ENCODE peak calls at places on chromosomes 12 and 14, in ten cellular contexts. J, C, V, Y, B, X, H, F, W and M are unnamed samples.
A peak's percentile ranks its signal among the peaks of the same experiment; 100 is the strongest.

GRCh38 chr14:101022916-101023435 is 119.5 kb upstream of the RTL1 start:
- DNase-seq in X (no peak), H (no peak), F (no peak), C (no peak), J (no peak), Y (no peak), B (no peak), W (no peak), V (no peak), M (peak; percentile 13)

GRCh38 chr12:40614923-40615322 is 77.3 kb upstream of the CNTN1 start:
- DNase-seq in F (no peak), C (no peak), Y (no peak), J (no peak), H (no peak), V (no peak), X (no peak), W (no peak), B (peak; percentile 6), M (no peak)

GRCh38 chr12:109951136-109951535 is 45.0 kb downstream of the GIT2 start:
- DNase-seq in W (peak; percentile 83), J (peak; percentile 17), X (no peak), F (peak; percentile 79), B (no peak), Y (no peak), V (peak; percentile 93), C (no peak), H (no peak), M (no peak)

GRCh38 chr14:57865450-57866198 is at the start of gene SLC35F4:
- DNase-seq in B (no peak), Y (no peak), W (no peak), C (peak; percentile 88), V (peak; percentile 22), J (no peak), H (peak; percentile 68), F (no peak), X (peak; percentile 54), M (peak; percentile 72)

GRCh38 chr12:63821781-63822251 is 22.7 kb upstream of the SRGAP1 start:
- DNase-seq in X (no peak), B (peak; percentile 24), W (peak; percentile 41), H (peak; percentile 21), J (no peak), F (no peak), C (no peak), Y (no peak), V (no peak), M (no peak)

GRCh38 chr12:12819752-12820311 is 6.7 kb downstream of the DDX47 start:
- DNase-seq in X (no peak), H (no peak), C (no peak), F (peak; percentile 66), J (peak; percentile 53), B (no peak), W (peak; percentile 95), V (peak; percentile 94), Y (no peak), M (no peak)

GRCh38 chr14:83568141-83568540 is 1961.8 kb upstream of the FLRT2 start:
- DNase-seq in J (peak; percentile 17), C (no peak), X (no peak), W (no peak), B (no peak), Y (no peak), V (no peak), H (no peak), F (no peak), M (no peak)

GRCh38 chr12:52436000-52436827 is 2.0 kb upstream of the KRT75 start:
- DNase-seq in B (no peak), J (peak; percentile 83), F (no peak), W (no peak), Y (no peak), X (no peak), H (no peak), C (peak; percentile 62), V (no peak), M (no peak)

GRCh38 chr14:104895786-104896642 is 28.7 kb upstream of the PLD4 start:
- DNase-seq in J (no peak), C (no peak), V (no peak), Y (peak; percentile 17), F (no peak), X (peak; percentile 48), B (no peak), W (no peak), H (no peak), M (peak; percentile 82)

GRCh38 chr12:26939192-26939832 is 1.0 kb downstream of the FGFR1OP2 start:
- DNase-seq in B (no peak), F (no peak), H (no peak), C (no peak), Y (no peak), V (no peak), W (no peak), J (peak; percentile 28), X (no peak), M (no peak)

GRCh38 chr12:92396647-92397258 is 251.1 kb upstream of the BTG1 start:
- DNase-seq in F (peak; percentile 77), C (no peak), X (no peak), W (peak; percentile 63), H (no peak), V (no peak), B (no peak), J (peak; percentile 61), Y (no peak), M (no peak)

GRCh38 chr12:30748150-30748549 is 6.6 kb downstream of the CAPRIN2 start:
- DNase-seq in J (no peak), C (no peak), V (no peak), B (no peak), Y (no peak), F (no peak), W (no peak), H (no peak), X (no peak), M (no peak)

GRCh38 chr12:52910248-52910883 is 5.5 kb upstream of the KRT8 start:
- DNase-seq in F (no peak), Y (no peak), J (no peak), C (no peak), B (no peak), X (no peak), V (no peak), W (no peak), H (no peak), M (no peak)

GRCh38 chr14:68255697-68256178 is 436.2 kb downstream of the RAD51B start:
- DNase-seq in X (no peak), V (peak; percentile 29), B (no peak), Y (no peak), J (no peak), F (no peak), C (no peak), H (no peak), W (peak; percentile 31), M (no peak)

GRCh38 chr14:75422169-75422568 is 5.7 kb upstream of the JDP2 start:
- DNase-seq in W (peak; percentile 42), X (no peak), B (peak; percentile 36), H (no peak), C (no peak), J (peak; percentile 68), V (no peak), Y (no peak), F (peak; percentile 76), M (no peak)

GRCh38 chr14:72781476-72782181 is 112.3 kb downstream of the DPF3 start:
- DNase-seq in H (no peak), B (no peak), F (peak; percentile 15), J (peak; percentile 16), V (peak; percentile 83), Y (no peak), X (no peak), W (peak; percentile 76), C (no peak), M (no peak)

GRCh38 chr14:24064856-24065255 is 6.5 kb upstream of the CPNE6 start:
- DNase-seq in Y (no peak), J (no peak), V (no peak), W (no peak), H (no peak), C (no peak), B (no peak), F (no peak), X (no peak), M (peak; percentile 58)

GRCh38 chr14:75452900-75453816 is 25.3 kb downstream of the JDP2 start:
- DNase-seq in Y (no peak), F (peak; percentile 55), X (peak; percentile 84), C (peak; percentile 79), H (no peak), W (peak; percentile 62), J (peak; percentile 91), V (peak; percentile 68), B (no peak), M (peak; percentile 75)

GRCh38 chr14:90720336-90720735 is 95.9 kb downstream of the TTC7B start:
- DNase-seq in C (no peak), H (no peak), B (no peak), J (no peak), V (no peak), Y (no peak), W (peak; percentile 33), X (no peak), F (no peak), M (no peak)

GRCh38 chr12:127964717-127965116 is 302.3 kb upstream of the TMEM132C start:
- DNase-seq in H (no peak), Y (no peak), C (no peak), V (no peak), B (no peak), F (no peak), W (peak; percentile 77), X (no peak), J (no peak), M (no peak)

GRCh38 chr14:78007160-78007559 is 163.0 kb upstream of the NRXN3 start:
- DNase-seq in Y (no peak), H (no peak), J (peak; percentile 39), W (no peak), C (no peak), X (no peak), B (peak; percentile 0), V (no peak), F (no peak), M (no peak)

GRCh38 chr12:123828120-123828519 is 66.0 kb downstream of the DNAH10 start:
- DNase-seq in J (no peak), B (no peak), X (no peak), F (no peak), V (no peak), Y (no peak), W (no peak), H (no peak), C (no peak), M (no peak)

GRCh38 chr12:15777355-15778012 is 11.7 kb downstream of the EPS8 start:
- DNase-seq in B (no peak), F (no peak), J (no peak), W (no peak), H (no peak), X (no peak), V (no peak), Y (no peak), C (no peak), M (no peak)

GRCh38 chr12:123928274-123928865 is 44.3 kb downstream of the CCDC92 start:
- DNase-seq in H (no peak), X (no peak), C (no peak), B (no peak), V (no peak), F (no peak), W (no peak), Y (no peak), J (no peak), M (no peak)

GRCh38 chr12:115227137-115227615 is 543.2 kb upstream of the TBX3 start:
- DNase-seq in W (peak; percentile 68), F (peak; percentile 92), H (peak; percentile 16), B (no peak), V (no peak), J (peak; percentile 84), C (peak; percentile 36), X (peak; percentile 90), Y (no peak), M (no peak)

GRCh38 chr12:104376650-104377506 is 73.3 kb downstream of the EID3 start:
- DNase-seq in H (no peak), C (no peak), V (peak; percentile 11), J (no peak), F (no peak), B (no peak), X (no peak), W (no peak), Y (no peak), M (no peak)

GRCh38 chr14:49858383-49858782 is 5.8 kb upstream of the NEMF start:
- DNase-seq in J (no peak), B (peak; percentile 41), W (no peak), C (no peak), X (no peak), V (no peak), Y (no peak), H (no peak), F (no peak), M (no peak)

GRCh38 chr12:69329669-69330428 is 18.3 kb upstream of the LYZ start:
- DNase-seq in X (no peak), H (no peak), J (no peak), B (peak; percentile 31), C (no peak), W (no peak), Y (no peak), F (no peak), V (no peak), M (no peak)